ENCODE peak calls at places on chromosomes 1 and 21, in eight cellular contexts. T is heart left ventricle; Y is kidney tubule cell; D is NCI-H1436; Q is stimulated activated CD4-positive, alpha-beta T cell treated with anti-CD3 and anti-CD28 coated beads, TNF-alpha, amount 100 ng/mL, for 24 hours; W is lower lobe of right lung; U is prostate gland; L is ureter. C is an unnamed sample.
A peak's percentile ranks its signal among the peaks of the same experiment; 100 is the strongest.

GRCh38 chr1:147242449-147243227 is at the start of gene CHD1L:
- DNase-seq in D (peak; percentile 87), Y (peak; percentile 95), T (peak; percentile 99), L (peak; percentile 97), W (peak; percentile 98), Q (peak; percentile 85), U (peak; percentile 96), C (peak; percentile 95)

GRCh38 chr21:29678616-29679015 is 261.2 kb downstream of the GRIK1 start:
- DNase-seq in D (no peak), Y (peak; percentile 41), W (no peak), U (no peak), T (no peak), Q (no peak), L (no peak), C (no peak)

GRCh38 chr1:116020668-116021272 is 44.5 kb downstream of the SLC22A15 start:
- DNase-seq in Q (peak; percentile 17), L (no peak), U (peak; percentile 15), T (peak; percentile 60), W (peak; percentile 59), D (peak; percentile 2), Y (peak; percentile 62), C (peak; percentile 63)

GRCh38 chr1:87584603-87585002 is 255.9 kb downstream of the LMO4 start:
- DNase-seq in Y (no peak), D (no peak), L (no peak), Q (no peak), U (no peak), W (no peak), T (no peak), C (no peak)

GRCh38 chr21:25466470-25466869 is 140.8 kb downstream of the MRPL39 start:
- DNase-seq in D (no peak), U (no peak), W (no peak), L (no peak), Y (no peak), T (no peak), Q (no peak), C (no peak)

GRCh38 chr21:35298757-35299156 is 249.7 kb upstream of the RUNX1 start:
- DNase-seq in U (no peak), Y (peak; percentile 6), L (no peak), W (no peak), Q (no peak), T (no peak), D (no peak), C (no peak)

GRCh38 chr1:203306089-203306969 is 1.0 kb downstream of the BTG2 start:
- DNase-seq in U (peak; percentile 98), T (peak; percentile 87), Q (no peak), W (peak; percentile 89), L (peak; percentile 96), D (peak; percentile 67), Y (peak; percentile 81), C (peak; percentile 91)

GRCh38 chr1:41599912-41600311 is 115.4 kb upstream of the EDN2 start:
- DNase-seq in W (no peak), T (no peak), Q (no peak), Y (peak; percentile 5), L (no peak), U (no peak), D (no peak), C (no peak)

GRCh38 chr1:185895208-185895900 is 161.2 kb downstream of the HMCN1 start:
- DNase-seq in U (no peak), T (no peak), Y (peak; percentile 20), Q (no peak), D (no peak), W (no peak), L (no peak), C (no peak)

GRCh38 chr1:230321341-230321740 is 104.8 kb downstream of the PGBD5 start:
- DNase-seq in Q (no peak), Y (no peak), W (no peak), U (no peak), D (no peak), T (no peak), L (no peak), C (no peak)

GRCh38 chr1:3790952-3791351 is 5.3 kb downstream of the LRRC47 start:
- DNase-seq in D (no peak), Q (no peak), W (peak; percentile 38), Y (no peak), T (no peak), U (no peak), L (no peak), C (no peak)

GRCh38 chr1:78005755-78006154 is 1.0 kb downstream of the DNAJB4 start:
- DNase-seq in T (no peak), W (no peak), L (no peak), D (no peak), Q (no peak), U (peak; percentile 35), Y (peak; percentile 80), C (no peak)

GRCh38 chr1:186102559-186103148 is 272.4 kb downstream of the TPR start:
- DNase-seq in W (no peak), Q (no peak), L (no peak), T (no peak), Y (peak; percentile 51), D (no peak), U (no peak), C (peak; percentile 66)